ENCODE peak calls at places on chromosome 15, in six cellular contexts. X, J, Z, S, B and D are unnamed samples. For H3K9me3, the result is how much of the 10 kb centered on the place peaks cover.

GRCh38 chr15:60096157-60096556 is 92.0 kb downstream of the FOXB1 start:
- DNase-seq in X (no peak), J (peak), Z (no peak), S (peak), B (no peak), D (peak)

GRCh38 chr15:32636410-32636809 is 5.1 kb upstream of the SCG5 start:
- DNase-seq in X (no peak), J (peak), Z (no peak), S (no peak), B (no peak), D (peak)

GRCh38 chr15:62739082-62739481 is 303.5 kb upstream of the TPM1 start:
- DNase-seq in X (no peak), J (peak), Z (peak), S (peak), B (no peak), D (peak)

GRCh38 chr15:45112143-45112591 is 1.8 kb downstream of the DUOX2 start:
- DNase-seq in X (no peak), J (no peak), Z (no peak), S (no peak), B (no peak), D (no peak)

GRCh38 chr15:92797168-92798052 is 102.7 kb upstream of the CHD2 start:
- DNase-seq in X (no peak), J (peak), Z (peak), S (peak), B (peak), D (peak)

GRCh38 chr15:38076806-38077205 is 142.4 kb downstream of the TMCO5A start:
- DNase-seq in X (no peak), J (no peak), Z (no peak), S (no peak), B (no peak), D (no peak)

GRCh38 chr15:70240082-70240481 is 142.4 kb upstream of the TLE3 start:
- DNase-seq in X (no peak), J (no peak), Z (no peak), S (no peak), B (no peak), D (no peak)

GRCh38 chr15:101258238-101259144 is 6.6 kb upstream of the CHSY1 start:
- DNase-seq in X (peak), J (peak), Z (peak), S (peak), B (peak), D (peak)

GRCh38 chr15:56207711-56208110 is 36.0 kb downstream of the RFX7 start:
- DNase-seq in X (no peak), J (peak), Z (no peak), S (no peak), B (no peak), D (peak)

GRCh38 chr15:82963356-82964341 is 11.1 kb upstream of the HOMER2 start:
- DNase-seq in X (no peak), J (peak), Z (no peak), S (no peak), B (no peak), D (peak)

GRCh38 chr15:69446947-69447346 is 5.7 kb upstream of the RPLP1 start:
- DNase-seq in X (no peak), J (no peak), Z (no peak), S (no peak), B (no peak), D (no peak)

GRCh38 chr15:71547066-71547465 is 263.3 kb upstream of the NR2E3 start:
- DNase-seq in X (peak), J (no peak), Z (no peak), S (no peak), B (peak), D (no peak)

GRCh38 chr15:75640483-75641175 is 605 bp upstream of the IMP3 start:
- DNase-seq in X (no peak), J (peak), Z (peak), S (peak), B (no peak), D (peak)

GRCh38 chr15:100778831-100779288 is 100.8 kb upstream of the ALDH1A3 start:
- DNase-seq in X (peak), J (no peak), Z (no peak), S (no peak), B (peak), D (no peak)

GRCh38 chr15:63945005-63945788 is 101.1 kb downstream of the DAPK2 start:
- DNase-seq in X (peak), J (peak), Z (peak), S (peak), B (peak), D (no peak)

GRCh38 chr15:52238149-52238548 is 47.0 kb upstream of the GNB5 start:
- DNase-seq in X (no peak), J (no peak), Z (no peak), S (no peak), B (no peak), D (no peak)

GRCh38 chr15:91790826-91791225 is 62.7 kb upstream of the SLCO3A1 start:
- DNase-seq in X (no peak), J (peak), Z (no peak), S (no peak), B (no peak), D (no peak)

GRCh38 chr15:91456251-91456718 is 356.2 kb downstream of the SV2B start:
- DNase-seq in X (no peak), J (peak), Z (no peak), S (peak), B (no peak), D (peak)

GRCh38 chr15:27234593-27234992 is 263.6 kb downstream of the GABRG3 start:
- DNase-seq in X (no peak), J (peak), Z (no peak), S (no peak), B (no peak), D (peak)

GRCh38 chr15:100152463-100152862 is 189.3 kb downstream of the ADAMTS17 start:
- DNase-seq in X (no peak), J (no peak), Z (no peak), S (no peak), B (no peak), D (no peak)

GRCh38 chr15:74613953-74614743 is 1.5 kb upstream of the CLK3 start:
- DNase-seq in X (no peak), J (peak), Z (peak), S (no peak), B (peak), D (no peak)

GRCh38 chr15:56168394-56168793 is 75.3 kb downstream of the RFX7 start:
- DNase-seq in X (no peak), J (peak), Z (no peak), S (peak), B (no peak), D (peak)

GRCh38 chr15:75648156-75649000 is 666 bp downstream of the SNX33 start:
- DNase-seq in X (peak), J (peak), Z (no peak), S (no peak), B (peak), D (peak)

GRCh38 chr15:63124506-63124905 is 2.8 kb downstream of the LACTB start:
- DNase-seq in X (no peak), J (no peak), Z (no peak), S (no peak), B (no peak), D (no peak)

GRCh38 chr15:55829826-55830225 is 86.9 kb upstream of the PRTG start:
- DNase-seq in X (no peak), J (no peak), Z (no peak), S (no peak), B (no peak), D (no peak)

GRCh38 chr15:79004336-79004735 is 59.5 kb upstream of the CTSH start:
- DNase-seq in X (no peak), J (peak), Z (no peak), S (peak), B (no peak), D (peak)

GRCh38 chr15:74133071-74133702 is 2.8 kb downstream of the ISLR2 start:
- DNase-seq in X (no peak), J (no peak), Z (no peak), S (no peak), B (no peak), D (no peak)

GRCh38 chr15:78950343-78950742 is 5.5 kb upstream of the CTSH start:
- DNase-seq in X (no peak), J (no peak), Z (no peak), S (no peak), B (no peak), D (no peak)

GRCh38 chr15:78840661-78841060 is 29.4 kb upstream of the ADAMTS7 start:
- DNase-seq in X (no peak), J (peak), Z (no peak), S (no peak), B (no peak), D (peak)

DNA sequence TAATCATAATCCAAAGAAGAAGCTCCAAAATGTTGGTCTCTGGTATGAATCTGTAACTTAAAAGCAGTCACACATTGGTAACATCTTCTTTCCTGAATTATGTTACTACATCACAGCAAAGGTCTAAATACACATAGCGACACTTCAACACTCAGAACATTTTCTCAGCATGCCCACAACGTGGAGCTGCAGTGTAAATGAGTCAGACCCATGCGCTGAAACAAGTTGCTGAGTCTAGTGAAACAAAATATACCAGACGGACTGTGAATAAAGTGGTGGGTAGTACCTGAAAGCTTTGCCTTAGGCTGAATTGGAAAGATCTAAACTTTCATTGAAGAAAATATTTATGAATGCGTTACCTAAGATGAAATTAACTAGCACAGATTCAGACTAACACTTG is 33.2 kb upstream of the GOLGA8B start:
- DNase-seq in X (no peak), J (peak), Z (peak), S (peak), B (no peak), D (peak)
- TF ChIP-seq CTCF in X (no peak), J (peak), Z (peak), S (peak), B (no peak), D (peak)

GRCh38 chr15:90106522-90107117 is 4.4 kb upstream of the IDH2 start:
- DNase-seq in X (no peak), J (peak), Z (peak), S (peak), B (no peak), D (peak)
- H3K27ac ChIP-seq in X (no peak), J (no peak), Z (no peak), S (no peak), B (peak), D (no peak)

GRCh38 chr15:21267231-21267630 is 173.1 kb downstream of the POTEB3 start:
- DNase-seq in X (no peak), J (no peak), Z (no peak), S (no peak), B (no peak), D (no peak)

GRCh38 chr15:21262851-21263400 is 177.4 kb downstream of the POTEB3 start:
- DNase-seq in X (no peak), J (no peak), Z (no peak), S (no peak), B (no peak), D (no peak)

GRCh38 chr15:21260966-21261395 is 179.3 kb downstream of the POTEB3 start:
- DNase-seq in X (peak), J (no peak), Z (no peak), S (no peak), B (no peak), D (no peak)

GRCh38 chr15:21261396-21261964 is 178.8 kb downstream of the POTEB3 start:
- DNase-seq in X (no peak), J (no peak), Z (no peak), S (no peak), B (no peak), D (no peak)

GRCh38 chr15:21261965-21262850 is 178.1 kb downstream of the POTEB3 start:
- DNase-seq in X (peak), J (no peak), Z (no peak), S (no peak), B (no peak), D (no peak)
- H3K9me3 ChIP-seq in X (under half), J (under half), Z (under half), S (under half), B (under half), D (under half)

GRCh38 chr15:77786956-77787355 is 154.2 kb upstream of the LINGO1 start:
- DNase-seq in X (no peak), J (no peak), Z (no peak), S (no peak), B (no peak), D (no peak)

GRCh38 chr15:77783636-77784035 is 150.9 kb upstream of the LINGO1 start:
- DNase-seq in X (no peak), J (no peak), Z (no peak), S (no peak), B (no peak), D (no peak)

GRCh38 chr15:77782691-77783090 is 150.0 kb upstream of the LINGO1 start:
- DNase-seq in X (no peak), J (no peak), Z (no peak), S (no peak), B (no peak), D (no peak)

GRCh38 chr15:77786181-77786890 is 153.6 kb upstream of the LINGO1 start:
- DNase-seq in X (no peak), J (no peak), Z (no peak), S (no peak), B (no peak), D (no peak)

DNA sequence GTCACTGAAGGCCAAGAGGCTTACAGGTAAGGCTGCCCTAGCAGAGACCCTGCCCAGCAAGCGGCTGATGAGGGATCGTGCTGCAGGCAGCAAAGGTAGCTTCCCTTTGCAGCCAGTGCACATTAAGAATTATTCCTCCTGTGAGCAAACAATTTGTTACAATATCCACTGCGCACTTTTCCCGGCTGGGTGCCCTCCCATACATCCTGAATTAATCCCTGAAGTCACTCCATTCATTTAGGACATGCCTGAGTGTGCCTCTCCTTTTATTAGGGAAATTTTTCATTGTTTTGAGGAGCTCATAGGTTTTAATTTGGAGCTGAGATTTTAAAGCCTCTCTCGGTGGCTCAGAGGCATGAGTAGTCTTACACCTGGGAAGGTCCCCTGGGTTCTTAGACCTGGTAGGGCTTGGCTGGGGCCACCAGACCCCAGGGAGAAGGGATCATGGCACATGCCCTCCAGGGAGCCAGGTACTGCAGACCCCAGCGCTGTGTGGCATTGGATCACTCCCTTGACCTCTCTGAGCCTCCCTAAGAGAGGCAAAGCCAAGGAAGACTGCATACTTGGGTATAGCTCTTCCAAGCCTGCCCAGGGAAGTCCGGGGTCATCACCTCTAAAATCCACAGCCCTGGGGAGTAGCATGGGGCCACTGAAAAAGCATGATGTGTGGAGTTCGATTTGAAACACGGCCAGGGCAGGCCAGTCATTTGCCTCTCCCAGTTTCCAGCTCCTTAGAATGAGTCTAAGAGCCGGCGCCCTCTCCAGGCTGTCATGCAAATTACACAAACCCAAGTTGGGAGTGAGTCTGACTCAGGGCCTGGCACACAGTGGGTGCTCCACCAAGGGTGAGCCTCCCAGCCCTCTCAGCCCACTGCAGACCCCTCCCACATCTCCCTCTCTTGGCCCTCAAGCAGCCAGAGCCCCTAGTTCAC is 151.9 kb upstream of the LINGO1 start:
- DNase-seq in X (no peak), J (no peak), Z (peak), S (no peak), B (no peak), D (no peak)
- TF ChIP-seq CTCF in X (no peak), J (peak), Z (peak), S (peak), B (no peak), D (peak)

DNA sequence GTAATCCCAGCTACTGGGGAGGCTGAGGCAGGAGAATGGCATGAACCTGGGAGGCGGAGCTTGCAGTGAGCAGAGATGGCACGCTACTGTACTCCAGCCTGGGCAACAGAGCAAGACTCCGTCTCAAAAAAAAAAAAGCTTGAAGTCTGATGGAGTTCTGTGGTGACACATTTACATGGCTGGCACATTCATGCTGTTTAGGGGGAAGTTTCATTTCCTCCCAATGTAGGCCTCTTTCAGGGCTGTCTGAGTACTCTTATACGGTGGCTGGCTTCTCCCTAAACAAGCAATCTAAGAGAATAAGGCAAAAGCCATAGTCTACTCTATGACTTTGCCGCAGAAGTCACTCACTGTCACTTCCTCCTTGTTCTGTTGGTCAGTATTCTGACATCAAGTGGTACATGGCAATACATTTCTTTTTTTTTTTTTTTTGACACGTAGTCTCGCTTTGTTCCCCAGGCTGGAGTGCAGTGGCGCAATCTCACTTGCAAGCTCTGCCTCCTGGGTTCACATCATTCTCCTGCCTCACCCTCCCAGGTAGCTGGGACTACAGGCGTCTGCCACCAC is 41.2 kb downstream of the OIP5 start:
- DNase-seq in X (no peak), J (no peak), Z (no peak), S (no peak), B (no peak), D (no peak)
- H3K27ac ChIP-seq in X (no peak), J (no peak), Z (no peak), S (no peak), B (no peak), D (no peak)

DNA sequence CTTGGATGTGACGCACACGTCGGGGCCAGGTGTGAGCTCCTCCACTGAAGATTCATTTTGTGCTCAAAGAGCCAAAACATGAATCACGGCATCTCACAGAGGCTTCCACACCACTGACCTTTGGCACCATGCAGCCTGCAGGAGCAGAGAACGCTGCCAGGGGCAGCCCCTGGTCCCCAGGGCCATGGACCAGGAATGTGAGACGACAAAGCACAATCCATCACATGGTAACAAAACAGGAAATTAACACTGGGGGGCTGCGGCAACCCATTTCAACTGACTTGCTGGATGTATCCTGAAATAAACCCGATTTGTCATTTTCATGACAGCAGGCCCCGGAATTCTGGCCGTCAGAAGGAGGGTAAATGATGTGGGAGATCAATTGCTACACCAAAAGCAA is 167.5 kb upstream of the IGF1R start:
- DNase-seq in X (no peak), J (no peak), Z (no peak), S (no peak), B (no peak), D (no peak)
- H3K9me3 ChIP-seq in X (under half), J (under half), Z (half or more), S (under half), B (under half), D (under half)

GRCh38 chr15:67165653-67166260 is 88.7 kb downstream of the AAGAB start:
- DNase-seq in X (peak), J (peak), Z (no peak), S (no peak), B (no peak), D (peak)

GRCh38 chr15:67164401-67164791 is 90.1 kb downstream of the AAGAB start:
- DNase-seq in X (peak), J (peak), Z (no peak), S (no peak), B (no peak), D (peak)

GRCh38 chr15:67163180-67163579 is 91.3 kb downstream of the AAGAB start:
- DNase-seq in X (peak), J (no peak), Z (no peak), S (no peak), B (no peak), D (no peak)

GRCh38 chr15:67166280-67167009 is 88.0 kb downstream of the AAGAB start:
- DNase-seq in X (no peak), J (no peak), Z (no peak), S (no peak), B (no peak), D (no peak)

DNA sequence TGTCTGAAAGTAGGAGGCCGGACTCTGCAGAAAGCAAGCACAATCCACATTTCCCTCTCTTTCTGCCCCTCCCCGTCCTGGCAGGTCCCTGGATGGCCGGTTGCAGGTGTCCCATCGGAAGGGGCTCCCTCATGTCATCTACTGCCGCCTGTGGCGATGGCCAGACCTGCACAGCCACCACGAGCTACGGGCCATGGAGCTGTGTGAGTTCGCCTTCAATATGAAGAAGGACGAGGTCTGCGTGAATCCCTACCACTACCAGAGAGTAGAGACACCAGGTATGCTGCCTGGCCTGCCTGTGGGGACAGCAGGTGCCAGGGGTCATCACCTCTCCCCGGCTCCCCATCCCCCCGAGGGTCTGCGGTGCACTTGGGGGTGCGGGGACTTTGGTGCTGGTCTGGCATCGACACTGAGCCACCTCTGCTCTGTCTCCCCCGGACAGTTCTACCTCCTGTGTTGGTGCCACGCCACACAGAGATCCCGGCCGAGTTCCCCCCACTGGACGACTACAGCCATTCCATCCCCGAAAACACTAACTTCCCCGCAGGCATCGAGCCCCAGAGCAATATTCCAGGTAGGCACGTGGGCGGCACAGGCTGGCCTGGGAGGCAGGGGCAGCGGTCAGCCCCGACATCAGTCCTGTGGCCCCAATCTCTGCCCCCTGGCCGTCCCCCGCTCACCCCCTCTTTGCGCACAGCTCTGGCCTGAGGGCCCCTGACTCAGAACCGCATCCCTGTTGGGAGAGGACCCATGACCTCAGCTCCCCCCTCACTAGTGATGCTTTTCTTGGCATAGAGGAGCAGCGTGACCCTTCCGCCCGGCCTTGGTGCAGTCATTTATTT is 89.4 kb downstream of the AAGAB start:
- DNase-seq in X (peak), J (peak), Z (no peak), S (peak), B (no peak), D (peak)
- TF ChIP-seq CTCF in X (no peak), J (no peak), Z (no peak), S (no peak), B (no peak), D (no peak)

GRCh38 chr15:96121066-96121465 is 209.4 kb upstream of the NR2F2 start:
- DNase-seq in X (no peak), J (no peak), Z (no peak), S (no peak), B (no peak), D (no peak)
- H3K27ac ChIP-seq in X (no peak), J (no peak), Z (no peak), S (no peak), B (peak), D (no peak)